ENCODE peak calls at places on chromosomes 16 and 17, in four cellular contexts. R is adrenal gland, L is lower lobe of right lung, H is IMR-90. G is an unnamed sample. For H3K4me1 and H3K9me3, the result is how much of the 10 kb centered on the place peaks cover.

GRCh38 chr17:67246398-67246647 is 1.3 kb upstream of the HELZ start:
- DNase-seq in R (no peak), H (peak), L (no peak), G (no peak)

GRCh38 chr16:89297156-89297869 is 79.8 kb downstream of the ZNF778 start:
- DNase-seq in L (no peak), H (no peak), R (no peak), G (no peak)

GRCh38 chr16:11393861-11394592 is 48.8 kb downstream of the RMI2 start:
- DNase-seq in L (peak), R (no peak), H (no peak), G (no peak)

GRCh38 chr16:2983706-2984136 is 3.5 kb upstream of the PKMYT1 start:
- DNase-seq in R (peak), H (peak), L (peak), G (peak)

GRCh38 chr17:35046245-35046644 is 17.3 kb downstream of the RFFL start:
- DNase-seq in L (no peak), R (no peak), H (no peak), G (no peak)

GRCh38 chr16:2787406-2787805 is at the start of gene PRSS33:
- DNase-seq in R (no peak), H (no peak), L (peak), G (no peak)

GRCh38 chr17:75685508-75685907 is 18.4 kb downstream of the SAP30BP start:
- DNase-seq in H (no peak), R (no peak), L (no peak), G (no peak)

GRCh38 chr16:88770459-88771293 is 14.3 kb downstream of the PIEZO1 start:
- DNase-seq in L (peak), H (peak), R (peak), G (peak)

GRCh38 chr16:48137822-48138221 is 18.0 kb downstream of the ABCC12 start:
- DNase-seq in H (no peak), R (no peak), L (no peak), G (no peak)

GRCh38 chr16:50114357-50115129 is 38.6 kb upstream of the TENT4B start:
- DNase-seq in R (no peak), L (no peak), H (no peak), G (no peak)

GRCh38 chr16:23403547-23403946 is 49.4 kb downstream of the COG7 start:
- DNase-seq in R (no peak), L (no peak), H (no peak), G (no peak)

GRCh38 chr17:32350662-32351418 is 883 bp downstream of the ZNF207 start:
- DNase-seq in R (no peak), H (peak), L (no peak), G (no peak)

GRCh38 chr17:19716108-19717030 is at the start of gene SLC47A2:
- DNase-seq in L (no peak), R (no peak), H (no peak), G (no peak)

GRCh38 chr16:64092284-64092683 is 1029.6 kb downstream of the CDH11 start:
- DNase-seq in L (no peak), H (peak), R (no peak), G (no peak)

GRCh38 chr17:50421308-50422031 is 4.5 kb upstream of the ACSF2 start:
- DNase-seq in L (no peak), R (no peak), H (no peak), G (no peak)

GRCh38 chr16:2480948-2481347 is 6.0 kb downstream of the TBC1D24 start:
- DNase-seq in H (no peak), R (no peak), L (peak), G (no peak)

GRCh38 chr17:19549746-19550623 is 16.3 kb downstream of the SLC47A1 start:
- DNase-seq in L (no peak), R (no peak), H (no peak), G (no peak)

GRCh38 chr17:38550661-38551060 is 55.1 kb downstream of the SRCIN1 start:
- DNase-seq in R (peak), H (peak), L (no peak), G (peak)

GRCh38 chr17:19364699-19365498 is 2.4 kb upstream of the B9D1 start:
- DNase-seq in L (no peak), H (no peak), R (no peak), G (no peak)

GRCh38 chr17:82061047-82061925 is 4.3 kb downstream of the DUS1L start:
- DNase-seq in R (no peak), L (no peak), H (no peak), G (no peak)

GRCh38 chr17:1878419-1879121 is 48.8 kb downstream of the RPA1 start:
- DNase-seq in L (no peak), H (no peak), R (no peak), G (no peak)

GRCh38 chr17:48375356-48375755 is 54.7 kb downstream of the SKAP1 start:
- DNase-seq in R (no peak), H (peak), L (no peak), G (no peak)

GRCh38 chr17:40301315-40301714 is 7.7 kb upstream of the RARA start:
- DNase-seq in H (no peak), R (no peak), L (no peak), G (peak)

GRCh38 chr17:40306395-40306794 is 2.6 kb upstream of the RARA start:
- DNase-seq in R (peak), H (no peak), L (no peak), G (no peak)

GRCh38 chr17:40303009-40303657 is 5.8 kb upstream of the RARA start:
- DNase-seq in H (peak), L (no peak), R (peak), G (peak)

GRCh38 chr17:40304464-40304863 is 4.5 kb upstream of the RARA start:
- DNase-seq in H (peak), R (peak), L (no peak), G (no peak)

DNA sequence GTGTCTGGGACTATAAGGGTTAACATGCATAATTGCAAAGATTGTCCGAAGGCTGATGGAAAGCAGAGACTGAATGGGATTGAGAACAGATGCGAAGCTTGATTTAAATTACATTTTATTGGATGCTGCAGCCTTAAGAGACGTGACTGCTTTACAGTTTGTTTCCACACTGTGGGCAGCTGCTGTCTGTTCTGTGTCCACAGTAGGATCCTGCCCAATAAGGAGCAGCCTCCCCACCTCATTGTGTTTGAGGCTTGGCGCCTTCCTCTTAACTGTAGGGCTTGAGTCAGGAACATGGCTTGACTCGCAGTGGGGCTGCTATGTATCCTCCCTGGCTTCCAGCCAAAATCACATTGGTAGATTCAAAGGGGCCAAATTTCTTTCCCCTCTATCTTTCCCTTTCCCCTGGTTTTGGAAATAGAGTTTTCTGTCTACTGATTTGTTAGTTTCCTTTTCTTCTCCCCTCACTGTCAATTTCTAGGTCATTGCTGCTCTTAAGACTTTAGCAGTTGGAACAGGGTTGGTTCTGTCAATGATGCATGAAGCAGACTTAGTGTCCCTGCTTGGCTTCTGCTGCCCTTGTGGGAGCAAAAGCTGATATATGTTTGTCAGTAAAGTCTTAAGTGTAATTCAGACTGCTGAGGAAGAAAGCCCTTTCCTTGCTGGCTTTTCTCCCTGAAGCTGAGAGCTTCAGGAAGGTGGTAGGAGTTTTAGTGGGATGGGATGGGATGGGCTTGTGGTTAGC is 5.1 kb upstream of the RARA start:
- DNase-seq in R (peak), L (no peak), H (peak), G (peak)
- H3K4me1 ChIP-seq in R (under half), L (half or more), H (under half), G (half or more)

DNA sequence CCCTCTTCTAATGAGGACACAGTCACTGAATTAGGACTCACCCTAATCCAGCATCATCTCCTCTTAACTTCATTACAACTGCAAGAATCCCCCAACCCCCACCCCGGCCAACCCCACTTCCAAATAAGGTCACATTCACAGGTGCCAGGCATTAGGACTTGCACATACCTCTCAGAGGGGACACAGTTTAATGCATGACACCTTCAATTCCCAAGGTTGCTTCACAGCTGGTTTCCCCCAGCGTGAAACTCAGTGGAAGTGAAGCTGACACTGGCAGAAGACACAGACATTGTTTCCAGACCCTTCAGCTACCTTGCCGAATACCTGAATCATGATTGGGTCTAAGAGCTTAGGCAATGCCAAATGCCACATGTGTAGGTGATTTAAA is 217.0 kb upstream of the DYNLRB2 start:
- DNase-seq in R (no peak), L (no peak), H (no peak), G (no peak)
- H3K9me3 ChIP-seq in R (under half), L (under half), H (under half), G (under half)

GRCh38 chr17:68602267-68602644 is 1.1 kb upstream of the FAM20A start:
- DNase-seq in R (no peak), L (no peak), H (no peak), G (no peak)

GRCh38 chr17:68601565-68602266 is 549 bp upstream of the FAM20A start:
- DNase-seq in R (no peak), L (no peak), H (no peak), G (no peak)

GRCh38 chr17:68600123-68600880 is 865 bp downstream of the FAM20A start:
- DNase-seq in R (no peak), H (no peak), L (peak), G (peak)

GRCh38 chr17:68599873-68600122 is 1.4 kb downstream of the FAM20A start:
- DNase-seq in R (no peak), H (no peak), L (no peak), G (no peak)

DNA sequence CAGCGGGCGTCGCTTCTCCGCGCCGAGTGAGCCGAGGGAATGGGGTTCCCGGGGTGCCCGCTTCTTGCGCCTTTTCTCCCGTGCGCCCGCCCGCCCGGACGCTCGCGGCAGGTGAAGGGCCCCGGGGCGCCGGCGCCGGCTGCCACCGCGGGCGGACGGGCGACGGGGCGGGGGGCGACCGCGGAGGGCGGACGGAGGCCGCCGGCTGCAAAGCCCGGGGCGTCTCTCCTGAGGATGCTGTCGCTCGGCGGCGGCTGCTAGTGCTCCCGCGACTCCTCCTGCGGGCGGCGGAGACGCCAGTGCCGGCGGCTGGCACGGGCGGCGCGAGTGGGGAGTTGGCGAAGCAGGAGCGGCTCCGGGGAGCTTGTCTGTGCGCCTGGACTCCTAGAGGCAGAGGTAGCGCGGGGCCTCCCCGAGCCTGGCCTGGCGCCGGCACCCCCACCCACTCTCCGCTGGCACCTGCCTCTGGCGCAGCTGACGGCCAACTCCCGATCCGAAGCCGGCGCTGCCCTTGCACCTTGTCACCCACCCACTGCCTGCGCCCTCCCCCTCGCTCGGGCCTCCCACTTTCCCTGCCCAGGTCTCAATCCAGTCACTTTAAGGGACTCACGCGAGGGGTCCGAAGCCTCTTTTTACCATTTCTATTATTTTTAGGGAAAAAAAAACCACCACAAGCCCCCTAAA is at the start of gene FAM20A:
- DNase-seq in R (no peak), H (no peak), L (peak), G (peak)
- TF ChIP-seq CTCF in R (no peak), H (no peak), L (no peak), G (no peak)

GRCh38 chr17:42413464-42414040 is 9.5 kb downstream of the CAVIN1 start:
- DNase-seq in R (no peak), L (no peak), H (no peak), G (no peak)
- H3K4me1 ChIP-seq in R (under half), L (half or more), H (under half), G (under half)

DNA sequence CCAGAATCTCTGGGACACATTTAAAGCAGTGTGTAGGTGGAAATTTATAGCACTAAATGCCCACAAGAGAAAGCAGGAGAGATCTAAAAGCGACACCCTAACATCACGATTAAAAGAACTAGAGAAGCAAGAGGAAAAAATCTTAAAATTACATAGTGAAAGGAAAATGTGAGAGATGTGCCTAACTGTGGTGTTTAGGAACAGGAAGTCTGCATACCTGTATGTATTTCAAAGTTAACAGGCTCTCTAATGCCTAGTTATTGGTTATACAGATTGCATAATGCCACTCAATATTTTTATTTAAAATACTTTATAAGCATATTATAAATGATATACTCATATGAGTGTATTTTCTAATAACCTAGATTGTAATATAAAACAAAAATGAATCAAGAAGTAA is 25.9 kb downstream of the ZNF267 start:
- DNase-seq in R (no peak), L (no peak), H (no peak), G (no peak)
- H3K9me3 ChIP-seq in R (under half), L (under half), H (under half), G (under half)

DNA sequence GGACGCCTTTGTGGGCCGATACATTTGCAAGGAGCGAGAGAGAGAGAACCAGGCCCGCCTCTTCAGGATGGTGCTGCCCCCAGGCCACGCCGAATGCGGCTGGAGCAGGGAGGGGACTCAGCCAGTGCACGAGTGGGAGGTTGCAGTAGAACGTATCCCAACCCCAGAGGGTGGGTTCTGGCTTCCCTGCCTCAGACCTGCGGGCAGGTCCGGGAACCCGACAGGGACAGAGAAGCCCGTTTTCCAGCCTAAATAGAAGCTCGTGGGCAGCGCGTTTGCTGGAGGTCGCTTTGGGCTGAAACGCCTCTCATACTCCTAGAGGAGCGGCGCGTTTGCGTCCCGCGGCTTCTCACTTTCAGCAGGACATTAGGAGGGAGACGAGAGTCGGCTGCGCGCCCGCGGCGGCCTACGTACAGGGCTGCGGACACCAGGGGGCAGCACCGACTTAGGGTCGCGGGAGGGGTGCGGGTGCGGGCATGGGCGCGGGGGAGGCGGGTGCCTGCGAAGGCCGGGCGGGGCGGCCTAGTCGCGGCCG is 11.0 kb downstream of the TBX2 start:
- DNase-seq in R (peak), L (peak), H (peak), G (peak)
- TF ChIP-seq CTCF in R (peak), L (peak), H (peak), G (peak)

DNA sequence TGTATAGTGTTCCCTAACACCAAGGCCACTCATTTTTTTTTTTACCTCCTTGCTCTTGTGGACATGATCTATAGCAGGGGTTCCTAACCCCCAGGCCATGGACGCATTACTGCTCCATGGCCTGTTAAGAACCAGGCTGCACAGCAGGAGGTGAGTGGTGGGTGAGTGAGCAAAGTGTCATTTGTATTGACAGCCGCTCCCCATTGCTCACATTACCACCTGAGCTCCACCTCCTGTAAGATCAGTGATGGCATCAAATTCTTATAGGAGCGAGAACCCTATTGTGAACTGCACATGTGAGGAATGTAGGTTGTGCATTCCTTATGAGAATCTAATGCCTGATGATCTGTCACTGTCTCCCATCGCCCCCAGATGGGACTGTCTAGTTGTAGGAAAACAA is 342.0 kb downstream of the SOX9 start:
- DNase-seq in R (no peak), L (no peak), H (no peak), G (no peak)
- H3K4me1 ChIP-seq in R (under half), L (under half), H (under half), G (under half)

GRCh38 chr17:70687421-70687820 is 518.1 kb downstream of the KCNJ2 start:
- DNase-seq in L (no peak), H (no peak), R (no peak), G (no peak)

DNA sequence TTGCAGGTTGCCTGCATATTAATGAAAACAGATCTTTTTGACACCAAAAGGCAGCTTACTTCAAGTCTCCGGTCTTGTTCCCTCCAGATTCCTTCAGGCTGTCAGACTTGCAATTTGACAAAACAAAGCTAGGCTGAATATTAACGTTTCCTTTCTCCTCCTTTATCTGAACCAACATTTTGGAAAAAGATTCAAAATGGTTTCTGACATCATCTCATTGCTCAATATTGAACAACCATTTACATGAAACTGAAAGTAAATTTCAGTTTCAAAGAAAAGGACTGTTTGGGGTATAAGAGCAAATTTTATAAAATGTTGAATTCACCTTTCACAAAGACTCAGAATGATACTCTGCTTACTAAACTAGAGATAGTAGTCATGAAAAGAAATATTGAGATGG is 521.8 kb downstream of the KCNJ2 start:
- DNase-seq in L (no peak), R (no peak), H (no peak), G (no peak)
- H3K9me3 ChIP-seq in L (under half), R (under half), H (under half), G (under half)

G was measured in BE2C.